ENCODE peak calls at places on chromosomes 7 and 10, in four cellular contexts. X is transverse colon, Y is heart left ventricle, B is tibial artery. S is an unnamed sample.

GRCh38 chr10:13222566-13222965 is 11.6 kb downstream of the UCMA start:
- DNase-seq in Y (no peak), B (peak; percentile 19), X (no peak), S (no peak)

GRCh38 chr10:69086131-69086530 is 1.8 kb upstream of the SRGN start:
- DNase-seq in X (no peak), B (no peak), Y (peak; percentile 51), S (peak; percentile 31)

GRCh38 chr7:157047148-157047547 is 36.7 kb upstream of the MNX1 start:
- DNase-seq in Y (no peak), B (no peak), X (no peak), S (no peak)

GRCh38 chr10:97355571-97355975 is 21.0 kb upstream of the FRAT2 start:
- DNase-seq in X (peak; percentile 36), Y (no peak), B (no peak), S (no peak)

GRCh38 chr10:29895436-29895835 is 163.9 kb downstream of the JCAD start:
- DNase-seq in B (peak; percentile 92), X (peak; percentile 14), Y (peak; percentile 87), S (peak; percentile 95)

GRCh38 chr10:58631715-58632114 is 119.0 kb downstream of the BICC1 start:
- DNase-seq in X (no peak), Y (no peak), B (no peak), S (no peak)

GRCh38 chr10:30606313-30606712 is 23.2 kb downstream of the LYZL2 start:
- DNase-seq in X (no peak), Y (no peak), B (no peak), S (peak; percentile 26)

GRCh38 chr10:129951251-129951808 is 12.7 kb downstream of the EBF3 start:
- DNase-seq in X (no peak), Y (no peak), B (peak; percentile 55), S (no peak)

GRCh38 chr7:48976850-48977249 is 52.5 kb downstream of the CDC14C start:
- DNase-seq in Y (no peak), B (no peak), X (no peak), S (no peak)

GRCh38 chr10:1180836-1181235 is 124.7 kb downstream of the WDR37 start:
- DNase-seq in Y (no peak), X (no peak), B (peak; percentile 19), S (no peak)

GRCh38 chr10:1183033-1183396 is 126.8 kb downstream of the WDR37 start:
- DNase-seq in B (peak; percentile 54), Y (no peak), X (no peak), S (no peak)

GRCh38 chr10:1183746-1184145 is 127.6 kb downstream of the WDR37 start:
- DNase-seq in X (no peak), B (peak; percentile 52), Y (no peak), S (no peak)

GRCh38 chr10:1180071-1180730 is 124.0 kb downstream of the WDR37 start:
- DNase-seq in B (peak; percentile 35), Y (no peak), X (no peak), S (no peak)

DNA sequence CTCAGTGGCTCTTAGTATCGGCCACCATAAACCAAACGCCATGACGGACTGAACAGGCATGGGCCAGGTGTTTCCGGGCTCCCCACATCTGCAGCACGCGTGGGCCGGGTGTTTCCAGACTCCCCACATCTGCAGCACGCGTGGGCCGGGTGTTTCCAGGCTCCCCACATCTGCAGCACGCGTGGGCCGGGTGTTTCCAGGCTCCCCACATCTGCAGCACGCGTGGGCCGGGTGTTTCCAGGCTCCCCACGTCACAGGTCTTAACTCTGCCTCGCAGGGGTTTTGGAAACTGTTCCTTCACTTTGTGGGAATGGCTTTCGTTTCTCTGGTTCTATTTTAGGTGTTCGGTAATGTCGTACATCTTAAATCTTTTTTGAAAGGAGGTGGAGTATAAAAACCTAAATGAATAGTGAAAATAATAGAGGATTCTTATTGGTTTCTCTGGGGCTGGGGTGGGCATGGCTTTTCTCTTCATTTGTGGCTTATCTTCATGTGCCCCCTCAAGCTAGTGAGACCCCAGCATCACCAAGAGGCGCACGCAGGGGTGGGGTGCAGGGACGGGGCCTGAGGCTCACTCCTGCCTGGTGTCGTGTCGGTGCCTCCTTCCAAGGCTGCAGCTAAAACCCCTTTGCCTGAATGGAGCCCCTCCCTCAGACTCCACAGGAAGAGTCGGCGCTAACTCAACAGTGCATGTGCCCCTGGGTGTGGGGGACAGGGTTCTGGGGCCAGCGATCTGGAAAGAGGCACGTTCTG is 126.3 kb downstream of the WDR37 start:
- DNase-seq in B (peak; percentile 10), Y (no peak), X (no peak), S (no peak)
- H3K27me3 ChIP-seq in B (peaks cover 14% of the 10 kb centered on the region), Y (no peaks in the 10 kb centered on the region), X (no peaks in the 10 kb centered on the region), S (no peaks in the 10 kb centered on the region)

DNA sequence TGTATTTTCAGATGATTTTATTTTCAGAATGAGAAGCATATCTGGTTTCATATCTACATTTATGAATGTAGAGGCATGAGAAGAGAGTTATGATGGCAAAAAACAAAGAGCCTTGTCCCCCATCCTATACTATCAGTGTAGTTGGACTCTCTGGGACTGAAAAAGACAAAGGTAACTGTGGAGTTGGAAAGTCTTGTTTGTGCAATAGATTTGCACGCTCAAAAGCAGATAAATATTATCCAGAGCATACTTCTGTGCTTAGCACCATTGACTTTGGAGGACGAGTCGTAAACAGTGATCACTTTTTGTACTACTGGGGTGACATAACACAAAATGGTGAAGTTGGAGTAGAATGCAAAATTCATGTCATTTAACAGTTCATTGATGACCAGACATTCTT is 85.2 kb upstream of the EGFR start:
- DNase-seq in X (no peak), B (no peak), Y (no peak), S (no peak)
- H3K4me3 ChIP-seq in X (peak overlapping the region; percentile 46), B (peak overlapping the region; percentile 54), Y (peak overlapping the region; percentile 42), S (peak overlapping the region; percentile 40)

GRCh38 chr10:37976880-37977203 is 395 bp upstream of the ZNF25 start:
- DNase-seq in Y (no peak), X (no peak), B (no peak), S (no peak)
- H3K9me3 ChIP-seq in Y (no peaks in the 10 kb centered on the region), X (no peaks in the 10 kb centered on the region), B (no peaks in the 10 kb centered on the region), S (no peaks in the 10 kb centered on the region)

GRCh38 chr7:36747969-36748574 is 23.8 kb upstream of the AOAH start:
- DNase-seq in Y (no peak), B (no peak), X (no peak), S (no peak)

GRCh38 chr7:36755484-36755883 is 31.2 kb upstream of the AOAH start:
- DNase-seq in B (no peak), X (no peak), Y (no peak), S (no peak)

GRCh38 chr7:36749282-36749960 is 25.1 kb upstream of the AOAH start:
- DNase-seq in Y (no peak), X (no peak), B (no peak), S (no peak)

GRCh38 chr7:36747251-36747968 is 23.1 kb upstream of the AOAH start:
- DNase-seq in Y (no peak), X (no peak), B (no peak), S (peak; percentile 14)

DNA sequence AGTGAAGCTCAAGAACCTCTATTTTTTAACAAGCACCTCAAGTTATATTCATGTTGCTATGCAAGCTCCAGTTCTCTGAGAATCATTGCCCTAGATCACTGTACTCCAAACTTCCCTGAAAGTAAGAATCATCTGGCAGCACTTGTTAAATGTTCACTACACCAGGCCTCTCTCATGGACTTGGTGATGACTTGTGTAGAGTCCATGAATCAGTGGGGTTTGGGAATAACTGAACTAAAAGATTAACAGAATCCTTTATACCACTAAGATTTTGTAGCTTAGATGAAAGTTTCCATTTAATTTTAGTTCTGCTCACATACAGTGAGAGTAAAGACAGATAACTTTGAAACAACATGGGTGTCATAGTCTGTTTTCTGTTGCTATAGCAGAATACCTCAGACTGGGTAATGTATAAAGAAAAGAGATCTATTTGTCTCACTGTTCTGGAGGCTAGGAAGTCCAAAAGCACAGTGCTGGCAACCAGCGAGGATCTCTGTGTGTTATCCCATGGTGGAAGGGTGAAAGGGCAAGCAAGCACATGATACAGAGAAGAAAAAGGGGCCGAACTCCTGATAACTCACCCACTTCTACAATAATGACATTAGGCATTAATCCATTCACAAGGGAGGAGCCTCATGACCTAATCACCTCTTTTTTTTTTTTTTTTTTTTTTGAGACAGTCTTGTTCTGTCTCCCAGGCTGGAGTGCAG is 27.9 kb upstream of the AOAH start:
- DNase-seq in B (no peak), Y (no peak), X (no peak), S (no peak)
- H3K27me3 ChIP-seq in B (no peaks in the 10 kb centered on the region), Y (no peaks in the 10 kb centered on the region), X (no peaks in the 10 kb centered on the region), S (no peaks in the 10 kb centered on the region)

DNA sequence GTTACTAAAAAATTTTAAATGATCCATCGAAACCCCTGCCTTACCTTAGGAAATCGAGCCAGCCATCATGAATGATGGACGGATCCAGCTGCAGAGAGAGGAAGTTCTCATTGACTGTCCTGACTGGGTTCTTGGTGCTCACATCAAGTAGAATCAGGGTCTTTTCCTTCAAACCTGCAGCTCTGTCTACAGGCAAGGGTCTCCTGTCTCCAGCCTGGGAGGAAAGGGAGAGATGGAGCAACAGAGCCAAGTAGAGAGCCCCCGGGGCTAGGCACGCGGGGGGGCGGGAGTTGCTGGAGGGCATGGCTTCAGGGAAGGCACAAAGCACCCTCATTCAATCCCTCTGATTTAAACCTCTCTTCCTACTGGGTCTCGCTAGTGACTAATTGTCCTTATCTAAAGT is at the start of gene HPSE2:
- DNase-seq in X (no peak), B (no peak), Y (no peak), S (no peak)
- H3K4me3 ChIP-seq in X (peak within 1 kb of the TSS; percentile 58), B (peak within 1 kb of the TSS; percentile 57), Y (peak within 1 kb of the TSS; percentile 45), S (peak within 1 kb of the TSS; percentile 41)

DNA sequence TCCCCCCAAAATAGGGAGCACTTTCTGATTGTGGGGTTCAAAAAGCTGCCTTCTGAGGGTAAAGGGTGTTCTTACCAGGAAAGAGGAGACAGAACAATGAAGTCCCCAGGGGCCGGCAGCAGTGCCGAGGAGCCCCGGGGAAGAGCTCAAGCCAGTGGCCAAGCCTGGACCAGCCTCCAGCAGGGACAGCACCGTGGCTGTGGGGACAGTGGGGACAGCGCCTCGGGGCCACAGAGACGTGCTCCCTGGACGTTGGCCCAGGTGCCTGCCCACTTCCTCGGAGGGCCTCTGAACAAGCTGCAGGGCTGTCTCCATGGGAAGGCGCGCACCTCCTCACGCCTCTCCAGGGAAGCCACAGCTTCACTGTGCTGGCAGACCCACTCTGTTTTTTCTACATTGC is 312.6 kb downstream of the PTPRN2 start:
- DNase-seq in X (no peak), B (peak; percentile 33), Y (no peak), S (no peak)
- H3K9me3 ChIP-seq in X (no peaks in the 10 kb centered on the region), B (no peaks in the 10 kb centered on the region), Y (no peaks in the 10 kb centered on the region), S (no peaks in the 10 kb centered on the region)